ENCODE peak calls at places on chromosomes 16 and 17, in ten cellular contexts. E is OCI-M1; F is activated gamma-delta T cell treated with Interleukin-2 at 50 U/mL for 16 hours; P is adipocyte; B is fibroblast of mammary gland; N is testis; Z is HCEC 1CT; U is stromal cell of bone marrow; G is NCI-H1092 treated with DMSO at 0.1 percent for 48 hours; X is activated CD4-positive, alpha-beta T cell treated with anti-CD3 and anti-CD28 coated beads, Interleukin-2, amount 10 ng/mL, durations not matched to agents 24 days and 14 days. A is an unnamed sample.

GRCh38 chr17:4872786-4873185 is 26.6 kb upstream of the C17orf107 start:
- DNase-seq in E (no peak), F (no peak), P (no peak), B (no peak), N (peak; percentile 45), Z (no peak), U (no peak), G (no peak), X (no peak), A (no peak)

GRCh38 chr16:82657786-82658185 is 31.0 kb downstream of the CDH13 start:
- DNase-seq in E (no peak), F (no peak), P (peak; percentile 24), B (no peak), N (no peak), Z (no peak), U (no peak), G (no peak), X (no peak), A (no peak)

GRCh38 chr16:19907161-19907992 is 22.7 kb upstream of the GPRC5B start:
- DNase-seq in E (peak; percentile 83), F (peak; percentile 60), P (peak; percentile 84), B (peak; percentile 62), N (peak; percentile 79), Z (peak; percentile 52), U (no peak), G (peak; percentile 84), X (peak; percentile 92), A (peak; percentile 70)

GRCh38 chr17:9755083-9755482 is 36.3 kb downstream of the DHRS7C start:
- DNase-seq in E (no peak), F (no peak), P (no peak), B (peak; percentile 16), N (no peak), Z (no peak), U (no peak), G (no peak), X (no peak), A (no peak)

GRCh38 chr17:28552201-28552999 is at the start of gene UNC119:
- DNase-seq in E (peak; percentile 93), F (peak; percentile 73), P (peak; percentile 92), B (peak; percentile 37), N (peak; percentile 89), Z (peak; percentile 63), U (peak; percentile 38), G (peak; percentile 63), X (peak; percentile 94), A (peak; percentile 89)

GRCh38 chr17:49352587-49353154 is 9.4 kb downstream of the ZNF652 start:
- DNase-seq in E (no peak), F (no peak), P (no peak), B (no peak), N (no peak), Z (no peak), U (no peak), G (no peak), X (no peak), A (no peak)

GRCh38 chr17:32142038-32142856 is at the start of gene RHOT1:
- DNase-seq in E (peak; percentile 93), F (peak; percentile 72), P (peak; percentile 92), B (peak; percentile 93), N (peak; percentile 72), Z (peak; percentile 90), U (peak; percentile 80), G (peak; percentile 94), X (peak; percentile 94), A (peak; percentile 67)

GRCh38 chr17:40903129-40903847 is 18.2 kb upstream of the KRT20 start:
- DNase-seq in E (peak; percentile 52), F (no peak), P (peak; percentile 33), B (peak; percentile 80), N (no peak), Z (peak; percentile 65), U (no peak), G (peak; percentile 32), X (no peak), A (no peak)

GRCh38 chr16:70157105-70157476 is 16.5 kb upstream of the CLEC18C start:
- DNase-seq in E (no peak), F (no peak), P (no peak), B (no peak), N (peak; percentile 18), Z (no peak), U (no peak), G (no peak), X (no peak), A (no peak)

GRCh38 chr16:60605176-60605575 is 1431.1 kb downstream of the CDH8 start:
- DNase-seq in E (no peak), F (no peak), P (no peak), B (no peak), N (no peak), Z (no peak), U (no peak), G (no peak), X (no peak), A (no peak)